ENCODE peak calls at places on chromosome 9, in five cellular contexts. E is neuronal stem cell, F is transverse colon, R is WERI-Rb-1, G is stomach. L is an unnamed sample.

GRCh38 chr9:113578877-113579269 is 115.3 kb downstream of the RGS3 start:
- DNase-seq in E (no peak), F (peak; percentile 80), R (no peak), G (peak; percentile 73), L (peak; percentile 96)

GRCh38 chr9:135391759-135392158 is 87.8 kb upstream of the PPP1R26 start:
- DNase-seq in E (no peak), F (no peak), R (no peak), G (no peak), L (no peak)

GRCh38 chr9:111451570-111451969 is 32.6 kb downstream of the ECPAS start:
- DNase-seq in E (no peak), F (no peak), R (no peak), G (no peak), L (no peak)

GRCh38 chr9:75962186-75963036 is 71.9 kb downstream of the PCSK5 start:
- DNase-seq in E (no peak), F (no peak), R (no peak), G (no peak), L (peak; percentile 69)

GRCh38 chr9:5459289-5459829 is 9.0 kb downstream of the CD274 start:
- DNase-seq in E (no peak), F (no peak), R (no peak), G (peak; percentile 32), L (no peak)

GRCh38 chr9:98457696-98458370 is 202.4 kb upstream of the TBC1D2 start:
- DNase-seq in E (no peak), F (no peak), R (no peak), G (no peak), L (no peak)

GRCh38 chr9:87498046-87498815 is 564 bp downstream of the DAPK1 start:
- DNase-seq in E (peak; percentile 66), F (peak; percentile 45), R (peak; percentile 56), G (peak; percentile 57), L (peak; percentile 47)

GRCh38 chr9:32431940-32432555 is 47.6 kb downstream of the ACO1 start:
- DNase-seq in E (peak; percentile 12), F (peak; percentile 38), R (peak; percentile 55), G (peak; percentile 61), L (peak; percentile 23)

GRCh38 chr9:134044944-134045343 is 19.7 kb downstream of the BRD3OS start:
- DNase-seq in E (no peak), F (no peak), R (no peak), G (no peak), L (no peak)

GRCh38 chr9:124015091-124015660 is 3.6 kb downstream of the LHX2 start:
- DNase-seq in E (no peak), F (no peak), R (no peak), G (no peak), L (no peak)
- H3K27me3 ChIP-seq in E (peaks cover 96% of the 10 kb centered on the region), F (peaks cover 100% of the 10 kb centered on the region), R (no peaks in the 10 kb centered on the region), G (peaks cover 81% of the 10 kb centered on the region), L (no peaks in the 10 kb centered on the region)

GRCh38 chr9:107285292-107285691 is 2.2 kb downstream of the RAD23B start:
- DNase-seq in E (no peak), F (no peak), R (no peak), G (no peak), L (no peak)
- H3K4me3 ChIP-seq in E (no peak overlapping the region), F (peak overlapping the region; percentile 94), R (peak overlapping the region; percentile 76), G (peak overlapping the region; percentile 99), L (peak overlapping the region; percentile 98)

GRCh38 chr9:129640086-129640870 is 1.7 kb downstream of the ASB6 start:
- DNase-seq in E (no peak), F (no peak), R (peak; percentile 65), G (peak; percentile 59), L (no peak)
- H3K36me3 ChIP-seq in E (peaks cover 33% of the 10 kb centered on the region), F (peaks cover 6% of the 10 kb centered on the region), R (peaks cover 43% of the 10 kb centered on the region), G (peaks cover 42% of the 10 kb centered on the region), L (peaks cover 34% of the 10 kb centered on the region)

GRCh38 chr9:72836790-72837189 is 116.1 kb downstream of the ALDH1A1 start:
- DNase-seq in E (no peak), F (no peak), R (no peak), G (no peak), L (no peak)

GRCh38 chr9:72843525-72844439 is 109.1 kb downstream of the ALDH1A1 start:
- DNase-seq in E (no peak), F (no peak), R (no peak), G (no peak), L (no peak)

GRCh38 chr9:72844440-72844768 is 108.4 kb downstream of the ALDH1A1 start:
- DNase-seq in E (no peak), F (no peak), R (no peak), G (no peak), L (no peak)

GRCh38 chr9:72834994-72835393 is 117.9 kb downstream of the ALDH1A1 start:
- DNase-seq in E (no peak), F (no peak), R (no peak), G (no peak), L (no peak)

DNA sequence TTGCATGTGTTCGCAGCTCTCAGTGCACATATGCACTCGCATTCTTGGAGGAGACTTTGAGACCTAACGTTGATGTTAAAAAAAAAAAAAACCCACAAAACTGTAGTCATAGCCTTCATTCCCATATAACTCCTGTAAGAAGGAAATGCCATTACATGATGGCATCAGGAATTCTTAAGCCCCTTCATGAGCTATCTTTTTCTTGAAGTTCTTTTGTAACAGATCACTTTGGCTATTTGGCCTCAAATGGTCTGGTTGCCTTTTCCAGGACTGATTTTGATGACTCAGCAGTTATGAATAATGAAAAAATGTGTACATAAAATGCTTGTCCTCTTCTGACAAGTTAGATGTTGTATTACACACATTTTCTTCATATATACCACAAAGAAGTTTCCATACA is 113.7 kb downstream of the ALDH1A1 start:
- DNase-seq in E (no peak), F (no peak), R (no peak), G (no peak), L (no peak)
- H3K27me3 ChIP-seq in E (no peaks in the 10 kb centered on the region), F (no peaks in the 10 kb centered on the region), R (no peaks in the 10 kb centered on the region), G (no peaks in the 10 kb centered on the region), L (no peaks in the 10 kb centered on the region)

DNA sequence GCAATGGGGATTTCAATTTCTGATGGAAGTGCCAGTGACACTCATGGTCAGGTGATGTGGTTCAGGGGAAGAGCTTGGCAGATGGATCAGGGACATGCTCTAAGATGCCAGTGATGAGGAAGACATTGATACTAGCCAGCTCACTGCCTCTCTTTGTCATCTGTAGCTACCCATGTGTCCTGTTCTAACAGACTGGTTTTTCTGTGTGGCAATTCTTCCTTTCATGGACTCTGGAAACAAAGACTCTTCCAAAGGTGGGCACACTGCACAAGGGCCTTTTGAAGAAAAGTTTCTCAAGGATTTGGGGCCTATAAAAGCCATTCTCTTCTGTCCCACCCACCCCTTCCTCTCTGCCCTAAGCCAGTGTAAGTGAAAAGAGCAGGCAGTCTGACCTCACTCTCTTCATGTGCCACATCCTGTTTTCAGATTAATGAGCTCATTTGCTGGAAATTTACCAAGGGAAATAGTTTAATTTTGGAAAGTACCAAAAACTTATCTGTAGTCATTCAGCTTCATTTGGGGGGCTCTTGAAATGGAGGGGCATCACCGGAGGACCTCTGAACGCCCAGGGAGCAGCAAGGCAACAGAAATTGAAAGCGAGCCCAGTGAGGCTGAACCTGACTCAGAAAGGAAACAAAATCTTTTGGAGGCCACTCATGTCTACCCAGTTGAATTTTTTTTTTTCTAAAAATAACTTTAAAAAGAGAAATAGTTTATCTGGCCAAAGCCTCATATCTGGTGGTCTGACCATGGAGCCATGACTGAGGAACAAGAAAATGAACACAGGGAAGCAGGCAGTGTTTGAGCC is 4.9 kb upstream of the TRAF1 start:
- DNase-seq in E (no peak), F (no peak), R (no peak), G (peak; percentile 22), L (peak; percentile 60)
- H3K4me3 ChIP-seq in E (no peak overlapping the region), F (no peak overlapping the region), R (no peak overlapping the region), G (no peak overlapping the region), L (no peak overlapping the region)